ENCODE peak calls at places on chromosomes 1 and 21, in eight cellular contexts. V, R, T, B, M, C, J and N are unnamed samples.

GRCh38 chr21:21921410-21922232 is 923.4 kb downstream of the NCAM2 start:
- DNase-seq in V (no peak), R (peak; percentile 5), T (no peak), B (no peak), M (no peak), C (no peak), J (no peak), N (no peak)

GRCh38 chr1:173478099-173478555 is 992 bp downstream of the PRDX6 start:
- DNase-seq in V (peak; percentile 60), R (no peak), T (no peak), B (peak; percentile 71), M (peak; percentile 83), C (no peak), J (peak; percentile 75), N (peak; percentile 29)

GRCh38 chr1:247855911-247856310 is 1.1 kb upstream of the TRIM58 start:
- DNase-seq in V (no peak), R (no peak), T (no peak), B (no peak), M (no peak), C (no peak), J (no peak), N (no peak)

GRCh38 chr1:185853739-185854138 is 119.5 kb downstream of the HMCN1 start:
- DNase-seq in V (peak; percentile 63), R (no peak), T (no peak), B (no peak), M (no peak), C (peak; percentile 71), J (no peak), N (peak; percentile 76)

GRCh38 chr1:226608699-226609505 is 60.3 kb downstream of the STUM start:
- DNase-seq in V (peak; percentile 43), R (peak; percentile 80), T (no peak), B (peak; percentile 77), M (peak; percentile 71), C (no peak), J (no peak), N (peak; percentile 20)

GRCh38 chr1:179001451-179001850 is 24.2 kb upstream of the FAM20B start:
- DNase-seq in V (no peak), R (no peak), T (no peak), B (no peak), M (no peak), C (no peak), J (no peak), N (no peak)

GRCh38 chr1:241376711-241377110 is 19.7 kb upstream of the RGS7 start:
- DNase-seq in V (no peak), R (no peak), T (no peak), B (no peak), M (no peak), C (no peak), J (no peak), N (no peak)

GRCh38 chr1:45913925-45914501 is 110.6 kb downstream of the MAST2 start:
- DNase-seq in V (no peak), R (no peak), T (no peak), B (no peak), M (no peak), C (no peak), J (no peak), N (no peak)

GRCh38 chr1:205013683-205014367 is 29.2 kb upstream of the CNTN2 start:
- DNase-seq in V (no peak), R (no peak), T (no peak), B (no peak), M (no peak), C (no peak), J (no peak), N (peak; percentile 1)

GRCh38 chr1:157090196-157090647 is 9.4 kb downstream of the ETV3L start:
- DNase-seq in V (peak; percentile 81), R (peak; percentile 78), T (peak; percentile 73), B (peak; percentile 89), M (peak; percentile 87), C (peak; percentile 57), J (peak; percentile 92), N (peak; percentile 85)

GRCh38 chr1:163046071-163046470 is 23.1 kb upstream of the RGS4 start:
- DNase-seq in V (peak; percentile 45), R (no peak), T (no peak), B (no peak), M (no peak), C (peak; percentile 22), J (no peak), N (no peak)

GRCh38 chr1:47901001-47901575 is 96.1 kb downstream of the TRABD2B start:
- DNase-seq in V (no peak), R (no peak), T (no peak), B (no peak), M (no peak), C (no peak), J (no peak), N (no peak)

GRCh38 chr21:16196521-16197208 is 466.9 kb downstream of the USP25 start:
- DNase-seq in V (no peak), R (no peak), T (no peak), B (no peak), M (no peak), C (no peak), J (no peak), N (no peak)

GRCh38 chr1:167905182-167905581 is 8.8 kb downstream of the ADCY10 start:
- DNase-seq in V (no peak), R (no peak), T (no peak), B (no peak), M (no peak), C (no peak), J (no peak), N (no peak)

GRCh38 chr1:28775121-28775942 is 36.6 kb upstream of the OPRD1 start:
- DNase-seq in V (peak; percentile 25), R (no peak), T (peak; percentile 51), B (peak; percentile 92), M (peak; percentile 80), C (no peak), J (peak; percentile 86), N (no peak)

GRCh38 chr1:172726740-172727139 is 67.8 kb downstream of the FASLG start:
- DNase-seq in V (no peak), R (no peak), T (no peak), B (no peak), M (no peak), C (no peak), J (no peak), N (no peak)

GRCh38 chr1:153343040-153343681 is 5.5 kb downstream of the PGLYRP4 start:
- DNase-seq in V (no peak), R (no peak), T (no peak), B (no peak), M (no peak), C (no peak), J (no peak), N (no peak)

GRCh38 chr1:48109390-48110009 is 112.3 kb upstream of the TRABD2B start:
- DNase-seq in V (peak; percentile 61), R (peak; percentile 49), T (no peak), B (no peak), M (no peak), C (peak; percentile 3), J (no peak), N (peak; percentile 20)

GRCh38 chr1:29502901-29503300 is 266.6 kb downstream of the PTPRU start:
- DNase-seq in V (no peak), R (no peak), T (no peak), B (no peak), M (peak; percentile 13), C (no peak), J (no peak), N (no peak)

GRCh38 chr1:206769331-206769731 is 1.2 kb upstream of the IL19 start:
- DNase-seq in V (no peak), R (no peak), T (no peak), B (no peak), M (no peak), C (no peak), J (no peak), N (no peak)

GRCh38 chr1:23376890-23377811 is 7.5 kb upstream of the ZNF436 start:
- DNase-seq in V (peak; percentile 74), R (no peak), T (no peak), B (no peak), M (peak; percentile 76), C (peak; percentile 79), J (no peak), N (peak; percentile 85)

GRCh38 chr1:6785721-6786505 is 659 bp downstream of the CAMTA1 start:
- DNase-seq in V (no peak), R (peak; percentile 48), T (no peak), B (peak; percentile 51), M (peak; percentile 70), C (no peak), J (peak; percentile 78), N (no peak)

GRCh38 chr1:225230483-225230882 is 197.4 kb downstream of the LBR start:
- DNase-seq in V (no peak), R (no peak), T (no peak), B (no peak), M (no peak), C (peak; percentile 3), J (no peak), N (no peak)

GRCh38 chr1:164912290-164912689 is 353.3 kb downstream of the PBX1 start:
- DNase-seq in V (no peak), R (no peak), T (no peak), B (no peak), M (no peak), C (no peak), J (no peak), N (no peak)

DNA sequence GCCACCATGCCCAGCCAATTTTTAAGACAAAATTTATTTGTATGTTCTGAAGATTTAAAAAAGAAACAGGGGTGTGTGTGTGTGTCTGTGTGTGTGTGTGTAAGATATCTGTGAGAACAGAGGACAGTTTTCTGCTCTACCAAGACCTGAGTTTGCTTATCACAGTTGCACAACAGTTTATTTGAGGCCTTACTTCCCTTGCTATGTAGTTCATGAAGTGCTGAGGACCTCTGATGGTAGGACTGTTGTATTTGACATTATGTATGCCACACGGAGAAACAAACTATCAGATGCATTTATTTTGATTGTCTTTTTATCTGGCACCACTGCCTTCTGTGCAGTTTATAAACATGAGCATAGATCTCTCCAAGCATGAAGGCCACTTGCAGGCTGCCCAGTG is 355.2 kb downstream of the PBX1 start:
- DNase-seq in V (peak; percentile 38), R (no peak), T (no peak), B (no peak), M (no peak), C (no peak), J (no peak), N (peak; percentile 5)
- H3K4me3 ChIP-seq in V (no peak overlapping the region), R (no peak overlapping the region), T (no peak overlapping the region), B (no peak overlapping the region), M (no peak overlapping the region), C (no peak overlapping the region), J (no peak overlapping the region), N (no peak overlapping the region)

GRCh38 chr1:97674517-97674916 is 246.3 kb downstream of the DPYD start:
- DNase-seq in V (no peak), R (no peak), T (no peak), B (no peak), M (no peak), C (no peak), J (no peak), N (no peak)

GRCh38 chr1:97668945-97669344 is 251.9 kb downstream of the DPYD start:
- DNase-seq in V (peak; percentile 38), R (no peak), T (no peak), B (no peak), M (no peak), C (no peak), J (no peak), N (peak; percentile 42)
- TF ChIP-seq CTCF in V (peak; percentile 49), R (peak; percentile 47), T (no peak), B (no peak), M (no peak), C (peak; percentile 4), J (no peak), N (no peak)

GRCh38 chr21:35641271-35642016 is 418.9 kb downstream of the SETD4 start:
- DNase-seq in V (no peak), R (no peak), T (no peak), B (no peak), M (no peak), C (peak; percentile 88), J (no peak), N (no peak)
- H3K4me3 ChIP-seq in V (no peak overlapping the region), R (no peak overlapping the region), T (no peak overlapping the region), B (no peak overlapping the region), M (no peak overlapping the region), C (no peak overlapping the region), J (no peak overlapping the region), N (no peak overlapping the region)

GRCh38 chr21:38669186-38669585 is 136.5 kb upstream of the ETS2 start:
- DNase-seq in V (peak; percentile 8), R (peak; percentile 19), T (no peak), B (no peak), M (no peak), C (no peak), J (no peak), N (no peak)
- TF ChIP-seq CTCF in V (peak; percentile 72), R (peak; percentile 65), T (peak; percentile 27), B (peak; percentile 35), M (peak; percentile 31), C (peak; percentile 66), J (peak; percentile 22), N (peak; percentile 47)